ENCODE peak calls at places on chromosomes 3 and 15, in six cellular contexts. One of them, this sample, is unnamed.

GRCh38 chr3:64977308-64978100 is 289.7 kb upstream of the ADAMTS9 start:
- DNase-seq in CD8-positive, alpha-beta T cell: no peak
- DNase-seq in IMR-90: peak; percentile 78
- DNase-seq in A673: no peak
- DNase-seq in left lung: no peak
- DNase-seq in endodermal cell: peak; percentile 48
- DNase-seq in this sample: no peak

GRCh38 chr3:114406286-114406685 is 112.5 kb downstream of the TIGIT start:
- DNase-seq in CD8-positive, alpha-beta T cell: no peak
- DNase-seq in IMR-90: peak; percentile 29
- DNase-seq in A673: no peak
- DNase-seq in left lung: no peak
- DNase-seq in endodermal cell: no peak
- DNase-seq in this sample: no peak

GRCh38 chr3:162348912-162349311 is 852.3 kb downstream of the OTOL1 start:
- DNase-seq in CD8-positive, alpha-beta T cell: no peak
- DNase-seq in IMR-90: no peak
- DNase-seq in A673: peak; percentile 13
- DNase-seq in left lung: no peak
- DNase-seq in endodermal cell: no peak
- DNase-seq in this sample: no peak

GRCh38 chr15:73914145-73914544 is 12.1 kb upstream of the LOXL1 start:
- DNase-seq in CD8-positive, alpha-beta T cell: no peak
- DNase-seq in IMR-90: no peak
- DNase-seq in A673: no peak
- DNase-seq in left lung: no peak
- DNase-seq in endodermal cell: no peak
- DNase-seq in this sample: no peak

GRCh38 chr3:63948995-63949394 is 36.8 kb upstream of the SCAANT1 start:
- DNase-seq in CD8-positive, alpha-beta T cell: no peak
- DNase-seq in IMR-90: peak; percentile 74
- DNase-seq in A673: no peak
- DNase-seq in left lung: no peak
- DNase-seq in endodermal cell: no peak
- DNase-seq in this sample: peak; percentile 58

GRCh38 chr3:65783117-65783516 is 255.6 kb downstream of the MAGI1 start:
- DNase-seq in CD8-positive, alpha-beta T cell: no peak
- DNase-seq in IMR-90: peak; percentile 11
- DNase-seq in A673: no peak
- DNase-seq in left lung: no peak
- DNase-seq in endodermal cell: no peak
- DNase-seq in this sample: no peak

GRCh38 chr3:143793971-143794370 is 54.3 kb downstream of the SLC9A9 start:
- DNase-seq in CD8-positive, alpha-beta T cell: no peak
- DNase-seq in IMR-90: no peak
- DNase-seq in A673: no peak
- DNase-seq in left lung: no peak
- DNase-seq in endodermal cell: no peak
- DNase-seq in this sample: no peak

GRCh38 chr15:85059734-85060133 is 78.1 kb downstream of the PDE8A start:
- DNase-seq in CD8-positive, alpha-beta T cell: no peak
- DNase-seq in IMR-90: no peak
- DNase-seq in A673: no peak
- DNase-seq in left lung: no peak
- DNase-seq in endodermal cell: no peak
- DNase-seq in this sample: no peak

GRCh38 chr15:80783275-80783674 is 4.1 kb downstream of the CEMIP start:
- DNase-seq in CD8-positive, alpha-beta T cell: no peak
- DNase-seq in IMR-90: no peak
- DNase-seq in A673: no peak
- DNase-seq in left lung: no peak
- DNase-seq in endodermal cell: no peak
- DNase-seq in this sample: no peak

GRCh38 chr3:190073264-190073663 is 47.4 kb downstream of the P3H2 start:
- DNase-seq in CD8-positive, alpha-beta T cell: no peak
- DNase-seq in IMR-90: peak; percentile 39
- DNase-seq in A673: no peak
- DNase-seq in left lung: no peak
- DNase-seq in endodermal cell: no peak
- DNase-seq in this sample: no peak

GRCh38 chr3:136835817-136836510 is 17.0 kb downstream of the SLC35G2 start:
- DNase-seq in CD8-positive, alpha-beta T cell: no peak
- DNase-seq in IMR-90: peak; percentile 35
- DNase-seq in A673: no peak
- DNase-seq in left lung: no peak
- DNase-seq in endodermal cell: no peak
- DNase-seq in this sample: no peak

GRCh38 chr3:194278186-194278845 is 72.8 kb downstream of the CPN2 start:
- DNase-seq in CD8-positive, alpha-beta T cell: no peak
- DNase-seq in IMR-90: no peak
- DNase-seq in A673: no peak
- DNase-seq in left lung: no peak
- DNase-seq in endodermal cell: peak; percentile 40
- DNase-seq in this sample: no peak

GRCh38 chr3:183490653-183491052 is 62.2 kb upstream of the MCF2L2 start:
- DNase-seq in CD8-positive, alpha-beta T cell: no peak
- DNase-seq in IMR-90: no peak
- DNase-seq in A673: peak; percentile 21
- DNase-seq in left lung: no peak
- DNase-seq in endodermal cell: peak; percentile 42
- DNase-seq in this sample: no peak

DNA sequence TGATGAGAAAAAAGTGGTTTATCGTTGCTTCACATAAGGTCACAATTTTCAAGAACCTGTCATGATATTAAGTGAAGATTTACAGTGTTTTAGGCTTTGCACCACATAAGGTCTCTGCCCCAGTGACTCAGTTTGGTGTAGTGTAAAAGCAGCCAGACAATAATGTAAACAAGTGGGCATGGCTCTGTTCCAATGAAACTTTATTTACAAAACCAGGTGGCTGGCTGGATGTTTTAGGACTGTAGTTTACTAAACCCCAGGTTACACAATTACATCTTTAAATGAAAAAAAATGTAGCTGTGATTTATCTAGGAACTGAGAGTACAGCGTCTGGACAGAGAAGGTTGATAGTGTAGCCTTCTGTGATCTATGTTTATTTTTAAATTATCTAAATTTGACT is 9.7 kb upstream of the FBXL22 start:
- DNase-seq in CD8-positive, alpha-beta T cell: no peak
- DNase-seq in IMR-90: peak; percentile 78
- DNase-seq in A673: no peak
- DNase-seq in left lung: no peak
- DNase-seq in endodermal cell: no peak
- DNase-seq in this sample: no peak
- H3K36me3 ChIP-seq in CD8-positive, alpha-beta T cell: peaks cover 32% of the 10 kb centered on the region
- H3K36me3 ChIP-seq in IMR-90: peaks cover 17% of the 10 kb centered on the region
- H3K36me3 ChIP-seq in A673: peaks cover 59% of the 10 kb centered on the region
- H3K36me3 ChIP-seq in left lung: peaks cover 92% of the 10 kb centered on the region
- H3K36me3 ChIP-seq in endodermal cell: peaks cover 78% of the 10 kb centered on the region
- H3K36me3 ChIP-seq in this sample: peaks cover 62% of the 10 kb centered on the region

DNA sequence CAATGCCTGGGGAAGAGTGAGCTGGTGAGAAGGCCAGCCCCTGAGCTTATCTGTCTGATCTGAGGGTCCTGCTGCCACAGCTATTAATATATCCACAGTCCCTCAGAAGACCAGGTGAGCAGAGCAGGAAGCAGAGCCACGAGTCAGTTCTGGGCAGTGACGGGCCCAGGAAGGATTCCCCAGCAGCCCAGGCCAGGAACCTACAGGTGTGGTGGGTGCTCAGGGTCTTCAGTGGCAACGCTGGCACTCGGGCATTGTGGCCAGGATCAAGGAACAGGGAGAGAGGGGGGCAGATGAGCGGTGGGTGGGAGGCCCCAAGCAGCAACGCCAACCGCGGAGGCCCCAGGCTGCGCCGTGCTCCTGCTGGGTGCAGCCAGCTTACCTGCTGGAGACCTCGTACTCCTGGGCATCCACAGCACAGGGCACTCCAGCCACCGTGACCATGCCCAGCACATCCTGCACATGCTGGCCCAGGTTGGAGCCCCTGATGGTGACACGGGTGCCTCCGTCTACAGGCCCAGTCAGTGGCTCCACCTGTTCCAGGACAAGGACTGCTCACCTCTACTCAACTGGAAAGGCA is 12.3 kb downstream of the PLXNB1 start:
- DNase-seq in CD8-positive, alpha-beta T cell: no peak
- DNase-seq in IMR-90: no peak
- DNase-seq in A673: no peak
- DNase-seq in left lung: peak; percentile 61
- DNase-seq in endodermal cell: no peak
- DNase-seq in this sample: peak; percentile 83
- H3K36me3 ChIP-seq in CD8-positive, alpha-beta T cell: no peaks in the 10 kb centered on the region
- H3K36me3 ChIP-seq in IMR-90: peaks cover 51% of the 10 kb centered on the region
- H3K36me3 ChIP-seq in A673: no peaks in the 10 kb centered on the region
- H3K36me3 ChIP-seq in left lung: peaks cover 66% of the 10 kb centered on the region
- H3K36me3 ChIP-seq in endodermal cell: peaks cover 44% of the 10 kb centered on the region
- H3K36me3 ChIP-seq in this sample: no peaks in the 10 kb centered on the region

DNA sequence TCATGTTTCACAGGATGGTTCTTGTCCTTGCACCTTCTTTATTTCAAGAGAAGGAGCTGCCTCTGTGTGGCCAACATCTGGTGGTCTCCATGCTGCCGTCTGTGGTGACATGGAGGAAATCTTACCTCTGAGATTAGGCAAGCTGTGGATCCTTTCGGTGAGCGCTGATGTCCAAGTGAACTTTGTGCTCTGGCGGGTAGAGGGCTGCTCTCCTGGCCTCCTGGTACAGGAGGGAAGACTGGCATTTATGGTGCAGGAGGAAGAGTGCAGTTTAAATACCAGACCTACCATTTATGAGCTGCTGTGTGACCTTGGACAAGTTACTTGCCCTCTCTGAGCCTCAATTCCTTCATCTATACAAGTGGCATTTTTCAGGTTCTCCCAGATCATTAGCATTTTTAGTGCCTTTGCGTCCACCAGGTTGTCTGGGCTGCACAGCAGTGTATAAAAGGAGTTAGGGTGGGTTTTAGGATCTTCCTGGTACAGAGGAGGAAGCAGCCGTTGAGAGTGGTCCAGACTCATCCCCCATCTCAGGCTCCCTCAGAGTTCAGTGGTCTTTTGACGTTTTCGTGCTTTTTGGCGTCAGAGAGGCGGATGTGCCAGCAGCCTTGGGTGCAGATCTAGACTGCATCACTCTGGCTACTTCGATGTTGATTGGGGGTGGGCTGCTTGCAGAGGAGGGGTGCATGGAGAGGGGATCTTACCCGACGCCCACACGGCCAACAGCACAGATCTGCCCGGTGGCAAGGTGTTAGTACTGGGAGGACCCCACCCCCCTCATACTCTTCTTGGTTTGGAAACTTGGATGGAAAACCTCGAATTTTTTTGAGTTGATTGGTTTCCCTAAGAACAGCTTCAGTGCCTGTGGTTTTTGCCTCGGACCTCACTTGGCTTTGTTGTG is 162.2 kb downstream of the ITPR1 start:
- DNase-seq in CD8-positive, alpha-beta T cell: no peak
- DNase-seq in IMR-90: no peak
- DNase-seq in A673: no peak
- DNase-seq in left lung: no peak
- DNase-seq in endodermal cell: no peak
- DNase-seq in this sample: no peak
- H3K36me3 ChIP-seq in CD8-positive, alpha-beta T cell: peaks cover 17% of the 10 kb centered on the region
- H3K36me3 ChIP-seq in IMR-90: no peaks in the 10 kb centered on the region
- H3K36me3 ChIP-seq in A673: no peaks in the 10 kb centered on the region
- H3K36me3 ChIP-seq in left lung: peaks cover 42% of the 10 kb centered on the region
- H3K36me3 ChIP-seq in endodermal cell: no peaks in the 10 kb centered on the region
- H3K36me3 ChIP-seq in this sample: no peaks in the 10 kb centered on the region

GRCh38 chr3:73026702-73027101 is 30.1 kb downstream of the PPP4R2 start:
- DNase-seq in CD8-positive, alpha-beta T cell: no peak
- DNase-seq in IMR-90: no peak
- DNase-seq in A673: no peak
- DNase-seq in left lung: no peak
- DNase-seq in endodermal cell: no peak
- DNase-seq in this sample: no peak
- H3K36me3 ChIP-seq in CD8-positive, alpha-beta T cell: no peaks in the 10 kb centered on the region
- H3K36me3 ChIP-seq in IMR-90: no peaks in the 10 kb centered on the region
- H3K36me3 ChIP-seq in A673: no peaks in the 10 kb centered on the region
- H3K36me3 ChIP-seq in left lung: no peaks in the 10 kb centered on the region
- H3K36me3 ChIP-seq in endodermal cell: peaks cover 13% of the 10 kb centered on the region
- H3K36me3 ChIP-seq in this sample: no peaks in the 10 kb centered on the region

DNA sequence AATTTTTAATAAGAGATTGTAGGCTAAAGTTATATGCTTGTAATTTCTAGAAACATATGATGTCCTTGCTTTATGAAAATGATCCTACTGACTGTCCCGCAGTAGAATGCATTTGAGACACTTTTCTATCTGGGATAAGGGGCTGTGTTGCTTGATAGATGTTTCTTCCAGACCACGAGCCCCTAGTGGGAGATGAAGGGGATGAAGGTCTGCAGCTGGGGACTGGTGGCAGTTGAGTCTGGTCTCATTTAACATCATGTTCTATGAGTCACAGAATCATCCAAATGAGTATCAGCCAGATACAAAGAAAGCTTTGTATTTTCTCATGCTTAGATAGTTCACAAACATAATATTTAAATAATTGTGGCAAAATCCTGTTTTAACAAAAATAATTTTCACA is 84.3 kb upstream of the PRTG start:
- DNase-seq in CD8-positive, alpha-beta T cell: no peak
- DNase-seq in IMR-90: peak; percentile 66
- DNase-seq in A673: peak; percentile 14
- DNase-seq in left lung: no peak
- DNase-seq in endodermal cell: no peak
- DNase-seq in this sample: no peak
- H3K36me3 ChIP-seq in CD8-positive, alpha-beta T cell: no peaks in the 10 kb centered on the region
- H3K36me3 ChIP-seq in IMR-90: peaks cover 17% of the 10 kb centered on the region
- H3K36me3 ChIP-seq in A673: no peaks in the 10 kb centered on the region
- H3K36me3 ChIP-seq in left lung: peaks cover 9% of the 10 kb centered on the region
- H3K36me3 ChIP-seq in endodermal cell: no peaks in the 10 kb centered on the region
- H3K36me3 ChIP-seq in this sample: peaks cover 40% of the 10 kb centered on the region

DNA sequence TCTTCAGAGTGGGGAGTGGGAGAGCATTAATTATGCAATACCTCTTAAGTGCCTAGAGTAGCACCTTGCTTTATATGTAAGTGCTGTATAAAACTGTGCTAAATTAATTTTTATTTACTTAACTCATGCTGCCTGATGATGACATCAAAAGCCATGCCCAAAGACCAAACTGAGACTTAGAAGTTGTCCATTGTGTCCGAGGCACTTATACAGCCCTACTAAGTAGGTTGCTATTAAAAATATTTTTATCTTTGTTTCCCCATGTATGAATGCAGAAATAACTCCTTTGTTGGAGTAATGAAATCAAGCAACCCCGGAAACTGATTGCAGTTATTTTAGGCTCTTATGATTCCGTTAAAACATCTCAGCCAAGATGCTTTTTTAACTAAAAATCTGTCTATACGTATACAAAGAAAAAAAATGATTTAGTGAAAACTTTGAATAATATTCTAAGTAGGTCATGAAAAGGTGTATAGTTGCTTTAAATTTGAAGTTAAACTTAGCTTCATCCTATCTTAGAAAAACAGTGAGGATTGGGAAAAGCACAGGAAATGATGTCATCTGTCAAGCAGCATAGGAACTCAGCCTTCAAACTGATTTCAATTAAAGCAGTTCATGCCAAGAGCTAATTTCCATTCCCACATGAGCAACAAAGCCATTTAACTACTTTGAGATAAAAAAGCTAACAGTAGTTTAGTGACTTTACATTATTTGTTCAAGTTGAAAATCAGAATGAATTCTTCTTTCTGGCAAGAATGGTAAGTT is 43.0 kb downstream of the FBN1 start:
- DNase-seq in CD8-positive, alpha-beta T cell: no peak
- DNase-seq in IMR-90: peak; percentile 81
- DNase-seq in A673: peak; percentile 87
- DNase-seq in left lung: no peak
- DNase-seq in endodermal cell: no peak
- DNase-seq in this sample: no peak
- H3K36me3 ChIP-seq in CD8-positive, alpha-beta T cell: no peaks in the 10 kb centered on the region
- H3K36me3 ChIP-seq in IMR-90: peaks cover 22% of the 10 kb centered on the region
- H3K36me3 ChIP-seq in A673: no peaks in the 10 kb centered on the region
- H3K36me3 ChIP-seq in left lung: no peaks in the 10 kb centered on the region
- H3K36me3 ChIP-seq in endodermal cell: no peaks in the 10 kb centered on the region
- H3K36me3 ChIP-seq in this sample: peaks cover 81% of the 10 kb centered on the region